ENCODE peak calls at places on chromosomes 1 and 21, in six cellular contexts. Y is uterus; H is CD8-positive, alpha-beta T cell; M is A549; U is heart left ventricle; O is pancreas. N is an unnamed sample.
A peak's percentile ranks its signal among the peaks of the same experiment; 100 is the strongest.

GRCh38 chr1:22291057-22291456 is 148.2 kb upstream of the WNT4 start:
- DNase-seq in Y (no peak), H (no peak), M (no peak), U (no peak), O (no peak), N (no peak)

GRCh38 chr1:165408518-165408917 is 36.4 kb downstream of the RXRG start:
- DNase-seq in Y (no peak), H (no peak), M (peak; percentile 57), U (no peak), O (no peak), N (peak; percentile 77)

GRCh38 chr1:243213045-243213787 is 41.9 kb downstream of the CEP170 start:
- DNase-seq in Y (no peak), H (no peak), M (peak; percentile 10), U (no peak), O (no peak), N (peak; percentile 5)

GRCh38 chr21:37202221-37202805 is 64.8 kb downstream of the VPS26C start:
- DNase-seq in Y (no peak), H (no peak), M (no peak), U (no peak), O (no peak), N (no peak)

GRCh38 chr1:100213141-100213540 is 35.1 kb upstream of the LRRC39 start:
- DNase-seq in Y (no peak), H (no peak), M (no peak), U (no peak), O (peak; percentile 53), N (no peak)

GRCh38 chr1:112818990-112819689 is 104.0 kb upstream of the PPM1J start:
- DNase-seq in Y (no peak), H (no peak), M (no peak), U (no peak), O (no peak), N (peak; percentile 43)

GRCh38 chr1:64934115-64934880 is 32.1 kb downstream of the JAK1 start:
- DNase-seq in Y (peak; percentile 39), H (no peak), M (peak; percentile 68), U (no peak), O (no peak), N (peak; percentile 62)

GRCh38 chr1:20119351-20119750 is at the start of gene PLA2G2D:
- DNase-seq in Y (no peak), H (no peak), M (no peak), U (no peak), O (no peak), N (no peak)

DNA sequence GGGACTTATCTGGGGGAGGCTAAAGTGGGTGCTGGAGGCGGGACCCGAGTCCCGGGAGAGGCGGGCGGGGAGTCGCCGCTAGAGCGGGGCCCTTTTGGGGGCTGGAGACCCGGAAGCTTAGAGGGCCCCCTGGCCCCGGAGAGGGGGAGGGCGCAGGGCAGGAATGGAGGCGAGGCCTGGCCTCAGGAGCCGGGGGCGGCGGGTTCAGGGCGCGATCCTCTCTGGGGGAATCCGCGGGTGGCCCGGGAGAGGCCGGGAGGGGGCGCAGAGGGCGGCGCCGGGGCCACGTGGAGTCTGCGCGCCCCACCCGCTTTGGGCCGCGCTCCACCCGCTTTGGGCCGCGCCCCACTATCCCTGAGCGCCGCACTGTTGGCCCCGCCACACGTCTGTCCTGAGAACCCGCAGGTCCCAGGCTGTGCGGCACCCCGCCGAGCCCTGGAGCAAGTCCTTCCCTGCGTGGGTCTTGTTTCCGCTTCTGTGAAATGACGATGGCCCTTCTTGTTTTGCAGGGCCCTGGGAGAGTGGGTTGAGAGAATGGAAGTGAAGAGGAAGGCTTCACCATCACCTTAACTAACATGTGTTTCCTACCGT is 84.4 kb downstream of the NKAIN1 start:
- DNase-seq in Y (peak; percentile 38), H (peak; percentile 33), M (peak; percentile 82), U (peak; percentile 66), O (no peak), N (peak; percentile 30)
- TF ChIP-seq CTCF in Y (peak; percentile 32), H (no peak), M (no peak), U (peak; percentile 43), O (no peak), N (peak; percentile 46)

GRCh38 chr1:218585565-218586184 is 240.5 kb downstream of the TGFB2 start:
- DNase-seq in Y (no peak), H (no peak), M (peak; percentile 95), U (peak; percentile 18), O (peak; percentile 42), N (peak; percentile 91)

GRCh38 chr1:218587890-218588289 is 242.8 kb downstream of the TGFB2 start:
- DNase-seq in Y (no peak), H (no peak), M (no peak), U (no peak), O (no peak), N (no peak)

GRCh38 chr1:218589487-218589886 is 244.4 kb downstream of the TGFB2 start:
- DNase-seq in Y (no peak), H (no peak), M (no peak), U (no peak), O (no peak), N (no peak)

GRCh38 chr1:218591966-218592365 is 246.8 kb downstream of the TGFB2 start:
- DNase-seq in Y (no peak), H (no peak), M (no peak), U (no peak), O (no peak), N (peak; percentile 41)

DNA sequence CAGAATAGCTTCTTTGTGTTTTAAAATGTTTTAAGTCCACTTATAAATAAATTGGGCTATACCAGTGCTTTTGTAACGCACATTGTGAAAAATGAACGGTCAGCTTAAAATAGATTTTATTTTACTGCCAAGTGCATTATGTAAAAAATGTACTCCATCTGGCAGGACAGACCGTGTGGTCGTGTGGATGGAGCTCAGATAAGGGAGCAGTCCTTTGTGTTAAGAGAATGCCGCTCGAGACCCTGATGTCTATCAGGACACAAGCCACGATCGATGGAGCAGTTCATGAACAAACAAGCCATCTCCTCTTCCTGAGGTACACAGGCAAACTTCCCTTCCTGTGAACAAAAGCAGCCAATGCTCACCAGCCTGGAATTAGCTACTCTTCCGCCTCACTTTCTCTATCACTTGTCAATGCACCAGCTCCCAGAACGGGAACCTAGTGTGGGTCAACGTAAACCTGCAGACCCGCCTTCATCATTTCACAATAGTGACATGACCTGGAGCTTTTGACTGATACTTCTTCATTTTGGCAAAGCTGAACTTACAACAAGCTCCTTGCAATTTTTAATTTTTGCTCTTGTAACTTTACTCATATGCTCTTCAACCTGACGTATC is 243.5 kb downstream of the TGFB2 start:
- DNase-seq in Y (no peak), H (no peak), M (no peak), U (no peak), O (no peak), N (no peak)
- H3K4me3 ChIP-seq in Y (no peak overlapping the region), H (no peak overlapping the region), M (no peak overlapping the region), U (no peak overlapping the region), O (no peak overlapping the region), N (no peak overlapping the region)

GRCh38 chr1:42734201-42735035 is 5.6 kb downstream of the CLDN19 start:
- DNase-seq in Y (no peak), H (no peak), M (no peak), U (no peak), O (no peak), N (no peak)

GRCh38 chr1:42732126-42732680 is 7.8 kb downstream of the CLDN19 start:
- DNase-seq in Y (no peak), H (no peak), M (no peak), U (no peak), O (no peak), N (no peak)

GRCh38 chr1:42730988-42731387 is 9.0 kb downstream of the CLDN19 start:
- DNase-seq in Y (no peak), H (no peak), M (peak; percentile 36), U (no peak), O (no peak), N (peak; percentile 63)

GRCh38 chr1:42733415-42734200 is 6.4 kb downstream of the CLDN19 start:
- DNase-seq in Y (no peak), H (no peak), M (no peak), U (no peak), O (no peak), N (no peak)

DNA sequence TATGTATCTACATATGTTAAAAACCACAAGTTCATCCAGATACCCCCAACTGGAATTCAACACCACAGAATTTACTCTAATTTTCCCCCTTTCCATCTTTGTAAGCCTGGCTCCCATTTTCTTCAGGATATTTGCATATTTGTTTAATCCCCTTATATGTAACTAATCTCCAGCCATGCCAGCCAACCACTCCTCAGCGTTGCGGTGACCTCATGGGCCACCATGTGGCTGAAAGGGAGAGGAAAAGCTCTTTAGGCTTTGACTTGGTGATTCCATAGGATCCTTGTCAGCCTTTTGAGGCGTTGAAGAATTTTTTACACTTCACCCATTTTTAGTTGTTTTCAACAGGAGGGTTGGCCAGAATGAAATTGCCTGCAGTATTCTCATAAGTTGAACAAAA is 10.0 kb downstream of the CLDN19 start:
- DNase-seq in Y (no peak), H (no peak), M (no peak), U (no peak), O (no peak), N (no peak)
- TF ChIP-seq CTCF in Y (no peak), H (no peak), M (no peak), U (no peak), O (no peak), N (no peak)

GRCh38 chr1:15214507-15214906 is 32.5 kb upstream of the FHAD1 start:
- DNase-seq in Y (peak; percentile 48), H (no peak), M (no peak), U (no peak), O (no peak), N (no peak)

GRCh38 chr1:15211424-15211823 is 35.6 kb upstream of the FHAD1 start:
- DNase-seq in Y (no peak), H (no peak), M (no peak), U (no peak), O (no peak), N (no peak)

GRCh38 chr1:15212216-15212988 is 34.6 kb upstream of the FHAD1 start:
- DNase-seq in Y (no peak), H (no peak), M (no peak), U (no peak), O (no peak), N (no peak)

GRCh38 chr1:15213333-15213732 is 33.7 kb upstream of the FHAD1 start:
- DNase-seq in Y (peak; percentile 33), H (no peak), M (no peak), U (no peak), O (no peak), N (no peak)

GRCh38 chr1:15212989-15213291 is 34.1 kb upstream of the FHAD1 start:
- DNase-seq in Y (no peak), H (no peak), M (no peak), U (no peak), O (no peak), N (no peak)
- H3K4me3 ChIP-seq in Y (no peak overlapping the region), H (no peak overlapping the region), M (no peak overlapping the region), U (no peak overlapping the region), O (no peak overlapping the region), N (no peak overlapping the region)

GRCh38 chr1:247400685-247401084 is 15.3 kb upstream of the NLRP3 start:
- DNase-seq in Y (no peak), H (no peak), M (no peak), U (no peak), O (no peak), N (no peak)
- TF ChIP-seq CTCF in Y (no peak), H (no peak), M (no peak), U (no peak), O (no peak), N (no peak)

N was measured in bronchial epithelial cell.